ENCODE peak calls at places on chromosomes 5 and 9, in five cellular contexts. A is HCT116, Y is PC-3, S is neural progenitor cell, U is MM.1S. M is an unnamed sample.

GRCh38 chr9:89467278-89467625 is 30.7 kb downstream of the SEMA4D start:
- DNase-seq in A (no peak), Y (no peak), S (no peak), U (no peak), M (no peak)

GRCh38 chr5:54611290-54611951 is 93.9 kb downstream of the SNX18 start:
- DNase-seq in U (no peak), Y (no peak), S (no peak), A (no peak), M (no peak)

GRCh38 chr9:81613002-81613750 is 76.2 kb downstream of the TLE1 start:
- DNase-seq in S (no peak), A (no peak), Y (no peak), U (no peak), M (peak)

GRCh38 chr9:129703121-129703520 is 37.7 kb downstream of the PRRX2 start:
- DNase-seq in S (no peak), A (no peak), Y (no peak), U (no peak), M (no peak)

GRCh38 chr5:123819401-123819800 is 307.4 kb downstream of the CSNK1G3 start:
- DNase-seq in U (no peak), Y (peak), S (no peak), A (no peak), M (no peak)

GRCh38 chr5:132546108-132546507 is 2.8 kb upstream of the IL5 start:
- DNase-seq in S (no peak), A (no peak), U (peak), Y (no peak), M (no peak)

GRCh38 chr5:177367323-177367848 is 9.7 kb downstream of the RGS14 start:
- DNase-seq in S (no peak), A (no peak), U (no peak), Y (no peak), M (no peak)

GRCh38 chr5:113212244-113212920 is 222.4 kb downstream of the TSSK1B start:
- DNase-seq in A (no peak), S (no peak), U (no peak), Y (no peak), M (peak)

GRCh38 chr9:136239135-136239962 is 6.3 kb downstream of the QSOX2 start:
- DNase-seq in U (no peak), S (no peak), Y (no peak), A (no peak), M (no peak)

GRCh38 chr9:32782476-32783167 is 718 bp upstream of the TMEM215 start:
- DNase-seq in S (peak), A (no peak), Y (no peak), U (no peak), M (peak)
- TF ChIP-seq EZH2 in S (no peak), A (no peak), Y (no peak), U (no peak), M (peak)

DNA sequence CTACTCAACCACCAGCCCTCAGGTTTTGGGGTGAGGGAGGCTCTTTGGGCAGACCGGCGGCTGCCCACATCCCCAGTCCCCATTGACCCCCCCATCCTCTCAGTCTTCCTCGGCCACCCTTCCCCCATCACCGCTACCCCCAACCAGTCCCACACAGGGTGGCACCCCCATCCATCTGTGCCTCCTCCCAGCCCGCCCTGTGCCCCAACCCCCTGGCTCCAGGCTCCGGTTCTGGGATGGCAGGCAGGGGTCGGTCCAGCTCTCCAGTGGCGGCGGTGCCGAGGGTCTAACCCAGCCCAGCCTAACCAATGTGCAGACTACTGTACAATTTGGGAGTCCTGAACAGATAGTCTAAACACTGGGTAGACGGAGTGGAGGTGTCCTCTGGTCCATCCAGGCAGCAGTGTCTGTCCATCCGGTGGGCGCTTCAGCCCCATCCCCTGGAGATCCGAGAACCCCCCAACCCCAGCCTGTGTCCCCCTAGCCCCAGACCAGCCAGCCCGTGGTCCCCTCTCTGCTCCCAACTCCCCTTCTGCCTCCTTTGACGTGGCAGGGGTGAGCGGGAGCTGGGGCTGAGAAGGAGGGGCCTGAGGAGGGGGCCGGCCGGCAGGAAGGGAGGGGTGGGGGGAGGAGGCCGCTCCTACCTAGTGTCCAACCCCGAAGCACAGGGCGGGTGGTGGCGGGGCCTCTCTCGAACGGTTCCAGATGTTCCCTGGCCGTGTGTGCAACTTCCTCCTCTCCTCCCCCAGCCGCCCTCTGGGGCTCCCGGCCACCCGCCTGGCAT is 31.2 kb downstream of the GOLGA2 start:
- DNase-seq in Y (no peak), A (no peak), U (no peak), S (peak), M (peak)
- TF ChIP-seq EZH2 in Y (no peak), A (no peak), U (no peak), S (no peak), M (no peak)

DNA sequence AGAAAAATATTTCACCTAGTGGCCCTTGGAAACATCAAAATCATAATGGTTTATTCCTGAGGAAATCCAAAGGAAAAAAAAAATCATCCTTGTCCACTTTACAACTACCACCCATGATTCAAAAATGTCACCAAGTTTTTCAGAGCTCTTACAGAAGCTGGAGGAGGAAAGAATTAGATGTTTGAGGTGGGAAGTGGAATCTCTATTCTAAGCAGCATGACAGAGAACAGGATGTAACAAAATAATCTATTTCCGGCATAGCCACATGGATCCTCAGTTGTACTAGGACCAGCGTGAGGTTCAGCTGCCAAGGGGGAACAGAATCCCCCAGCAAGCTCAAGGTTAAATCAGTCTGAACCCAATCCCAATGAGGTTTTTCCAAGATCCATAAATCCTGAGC is 40.2 kb downstream of the FBXW11 start:
- DNase-seq in U (no peak), A (no peak), Y (no peak), S (no peak), M (no peak)
- TF ChIP-seq EZH2 in U (no peak), A (no peak), Y (no peak), S (no peak), M (no peak)

GRCh38 chr9:88076286-88077070 is 61.8 kb downstream of the SPATA31C2 start:
- DNase-seq in S (peak), Y (peak), U (peak), A (peak), M (peak)
- TF ChIP-seq EZH2 in S (no peak), Y (no peak), U (no peak), A (no peak), M (no peak)

GRCh38 chr9:93948456-93949072 is 6.6 kb downstream of the BARX1 start:
- DNase-seq in Y (no peak), S (peak), U (no peak), A (no peak), M (no peak)

GRCh38 chr9:93947409-93948070 is 7.6 kb downstream of the BARX1 start:
- DNase-seq in A (no peak), U (no peak), Y (no peak), S (no peak), M (no peak)

GRCh38 chr9:93950619-93951601 is 4.2 kb downstream of the BARX1 start:
- DNase-seq in S (peak), A (no peak), U (peak), Y (peak), M (peak)

GRCh38 chr9:93949694-93950449 is 5.3 kb downstream of the BARX1 start:
- DNase-seq in U (no peak), S (peak), Y (peak), A (peak), M (no peak)

DNA sequence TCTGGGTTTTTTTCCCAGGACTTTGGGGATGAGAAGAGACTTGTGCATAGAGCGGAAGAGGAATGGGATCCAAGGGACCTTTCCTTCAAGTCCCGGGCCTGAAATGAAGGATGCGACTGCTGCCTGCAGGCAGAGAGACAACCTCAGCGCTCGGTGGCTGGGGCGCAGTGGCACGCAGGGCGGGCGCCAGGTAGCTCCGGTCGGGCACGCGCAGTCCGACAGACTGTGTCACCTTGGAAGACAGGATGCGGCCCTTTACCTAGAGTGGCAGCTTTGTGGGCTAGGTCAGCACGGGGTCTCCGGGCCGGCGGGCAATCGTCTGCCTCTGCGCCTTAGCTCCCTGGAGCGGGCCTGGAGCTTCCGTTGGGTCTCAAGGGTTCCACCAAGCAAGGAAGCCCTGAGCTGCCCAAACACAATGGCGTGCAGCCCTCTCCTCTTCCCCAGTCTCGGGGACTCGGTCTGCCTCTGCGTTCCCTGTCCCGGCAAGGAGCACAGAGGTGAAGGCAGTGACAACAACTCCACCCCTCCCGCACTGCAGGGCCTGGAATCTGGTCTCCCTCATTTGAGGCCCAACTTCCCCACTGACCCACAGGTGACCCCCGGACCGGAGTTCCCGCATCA is 6.0 kb downstream of the BARX1 start:
- DNase-seq in A (no peak), Y (no peak), S (peak), U (no peak), M (no peak)
- TF ChIP-seq EZH2 in A (no peak), Y (no peak), S (peak), U (no peak), M (peak)

GRCh38 chr5:73768-74502 is 18.0 kb upstream of the PLEKHG4B start:
- DNase-seq in Y (no peak), A (no peak), S (no peak), U (no peak), M (no peak)

GRCh38 chr5:74503-75109 is 17.4 kb upstream of the PLEKHG4B start:
- DNase-seq in U (no peak), Y (no peak), S (no peak), A (no peak), M (no peak)

GRCh38 chr5:77170-77501 is 14.8 kb upstream of the PLEKHG4B start:
- DNase-seq in U (no peak), S (no peak), Y (no peak), A (no peak), M (no peak)

GRCh38 chr5:76358-77169 is 15.4 kb upstream of the PLEKHG4B start:
- DNase-seq in A (no peak), U (no peak), S (no peak), Y (no peak), M (no peak)

DNA sequence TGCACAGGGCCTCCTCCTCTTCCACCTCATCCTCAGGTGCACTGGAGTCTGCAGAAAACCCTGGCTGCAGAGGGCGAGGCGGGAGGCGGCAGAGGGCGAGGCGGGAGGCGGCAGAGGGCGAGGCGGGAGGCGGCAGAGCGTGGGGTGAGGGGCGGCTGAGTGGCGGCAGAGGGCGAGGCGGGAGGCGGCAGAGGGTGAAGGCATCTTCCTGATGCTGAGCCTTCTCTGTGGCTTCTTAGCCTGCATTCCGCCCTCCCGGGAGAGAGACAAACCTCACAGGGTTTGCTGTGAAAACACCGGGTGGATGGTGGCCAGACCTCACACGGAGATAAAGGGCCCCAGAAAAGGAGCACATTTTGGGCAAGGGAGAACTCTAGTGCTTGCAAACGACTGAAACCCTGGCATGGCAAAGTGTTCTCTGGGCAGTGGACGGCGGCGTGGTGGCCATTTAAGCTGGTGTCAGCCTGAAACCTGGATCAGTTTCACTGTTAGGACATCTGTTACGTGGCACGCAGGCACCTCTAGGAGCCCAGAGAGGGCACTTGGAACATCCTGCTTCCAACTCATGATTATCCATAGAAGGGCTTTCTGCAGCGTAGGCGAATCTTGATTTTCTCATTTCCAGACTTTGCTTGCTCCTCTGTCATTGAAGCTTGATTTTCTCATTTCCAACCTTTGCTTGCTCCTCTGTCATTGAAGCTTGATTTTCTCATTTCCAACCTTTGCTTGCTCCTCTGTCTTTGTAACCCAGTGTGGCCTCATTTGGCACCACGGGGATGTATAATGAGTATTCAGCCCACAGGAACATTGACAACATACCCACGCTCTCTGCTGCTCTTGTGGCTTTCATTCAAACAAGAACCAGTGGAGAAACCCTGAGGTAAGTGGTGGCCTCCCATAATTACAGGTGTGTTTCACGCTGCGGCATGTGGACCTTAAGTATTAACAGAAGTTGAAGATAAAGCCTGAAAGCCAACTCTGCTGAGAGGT is 16.3 kb upstream of the PLEKHG4B start:
- DNase-seq in Y (no peak), S (no peak), A (no peak), U (no peak), M (no peak)
- TF ChIP-seq EZH2 in Y (no peak), S (no peak), A (no peak), U (no peak), M (no peak)

GRCh38 chr5:139796061-139796806 is 626 bp downstream of the PSD2 start:
- DNase-seq in S (peak), A (no peak), Y (no peak), U (no peak), M (no peak)
- TF ChIP-seq EZH2 in S (peak), A (no peak), Y (peak), U (peak), M (peak)

GRCh38 chr5:129903466-129904101 is 681 bp upstream of the CHSY3 start:
- DNase-seq in U (no peak), Y (no peak), A (no peak), S (peak), M (no peak)
- TF ChIP-seq EZH2 in U (no peak), Y (no peak), A (no peak), S (no peak), M (no peak)

DNA sequence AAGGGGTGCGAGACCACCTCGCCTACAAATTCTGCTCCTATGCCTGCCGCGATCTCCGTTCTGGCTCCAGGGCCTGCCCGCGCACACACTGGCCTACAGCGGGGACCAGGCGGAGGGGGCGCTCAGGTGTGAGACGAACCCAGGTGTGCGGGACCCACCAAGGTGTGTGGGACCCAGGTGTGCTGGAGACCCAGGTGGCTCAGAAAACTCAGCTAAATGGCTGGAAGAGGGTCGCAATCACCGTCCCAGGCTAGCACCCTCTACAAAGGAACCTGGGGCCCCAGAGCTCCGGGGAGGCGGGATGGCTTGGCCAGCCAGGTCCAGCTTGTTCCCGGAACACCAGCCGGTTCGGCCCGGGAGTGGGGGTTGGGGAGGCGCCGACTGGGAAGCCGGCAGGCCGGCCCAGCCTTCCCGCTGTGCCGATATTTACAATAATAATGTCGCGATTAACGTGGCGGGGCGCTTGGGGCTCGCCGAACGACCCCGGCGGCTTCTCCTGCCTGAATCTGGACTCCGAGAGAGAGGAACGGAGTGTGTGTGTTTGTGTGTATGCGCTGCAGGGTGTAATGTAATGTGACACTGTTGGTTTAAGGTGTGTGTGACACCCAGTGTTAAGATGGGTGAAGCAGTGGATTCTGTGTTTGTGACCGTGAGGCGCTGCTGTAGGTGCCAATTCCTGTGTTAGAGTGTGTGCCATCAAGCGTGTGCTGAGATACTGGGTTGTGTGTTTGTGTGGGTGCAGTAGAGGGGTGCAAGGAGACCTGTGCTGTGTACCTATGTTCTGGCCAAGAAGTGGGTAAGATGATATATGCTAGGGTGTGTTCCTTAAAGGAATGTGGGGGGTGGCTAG is 1.4 kb downstream of the PCDH1 start:
- DNase-seq in Y (peak), S (peak), U (no peak), A (no peak), M (peak)
- TF ChIP-seq EZH2 in Y (no peak), S (peak), U (no peak), A (no peak), M (no peak)

GRCh38 chr5:174732040-174733020 is 7.9 kb downstream of the MSX2 start:
- DNase-seq in Y (no peak), S (peak), A (no peak), U (no peak), M (no peak)
- TF ChIP-seq EZH2 in Y (no peak), S (peak), A (no peak), U (no peak), M (no peak)